ENCODE peak calls at places on chromosome 16, in eight cellular contexts. One of them, this sample, is unnamed.

GRCh38 chr16:83701494-83701893 is 106.3 kb upstream of the HSBP1 start:
- DNase-seq in cardiac fibroblast: peak
- DNase-seq in GM23338: peak
- DNase-seq in omental fat pad: no peak
- DNase-seq in GM06990: no peak
- DNase-seq in cardiac muscle cell: peak
- DNase-seq in psoas muscle: peak
- DNase-seq in astrocyte: no peak
- DNase-seq in this sample: no peak

GRCh38 chr16:27366687-27367462 is 35.1 kb upstream of the IL21R start:
- DNase-seq in cardiac fibroblast: peak
- DNase-seq in GM23338: no peak
- DNase-seq in omental fat pad: no peak
- DNase-seq in GM06990: no peak
- DNase-seq in cardiac muscle cell: no peak
- DNase-seq in psoas muscle: no peak
- DNase-seq in astrocyte: no peak
- DNase-seq in this sample: no peak

GRCh38 chr16:89922477-89922883 is 662 bp upstream of the TUBB3 start:
- DNase-seq in cardiac fibroblast: peak
- DNase-seq in GM23338: peak
- DNase-seq in omental fat pad: peak
- DNase-seq in GM06990: no peak
- DNase-seq in cardiac muscle cell: peak
- DNase-seq in psoas muscle: peak
- DNase-seq in astrocyte: peak
- DNase-seq in this sample: peak

GRCh38 chr16:12551530-12551929 is 252.2 kb downstream of the CPPED1 start:
- DNase-seq in cardiac fibroblast: no peak
- DNase-seq in GM23338: no peak
- DNase-seq in omental fat pad: no peak
- DNase-seq in GM06990: no peak
- DNase-seq in cardiac muscle cell: no peak
- DNase-seq in psoas muscle: no peak
- DNase-seq in astrocyte: no peak
- DNase-seq in this sample: no peak

GRCh38 chr16:814974-815373 is 14.4 kb upstream of the GNG13 start:
- DNase-seq in cardiac fibroblast: peak
- DNase-seq in GM23338: no peak
- DNase-seq in omental fat pad: no peak
- DNase-seq in GM06990: no peak
- DNase-seq in cardiac muscle cell: no peak
- DNase-seq in psoas muscle: no peak
- DNase-seq in astrocyte: peak
- DNase-seq in this sample: peak

GRCh38 chr16:11112723-11113348 is 143.2 kb downstream of the SOCS1 start:
- DNase-seq in cardiac fibroblast: no peak
- DNase-seq in GM23338: no peak
- DNase-seq in omental fat pad: no peak
- DNase-seq in GM06990: no peak
- DNase-seq in cardiac muscle cell: no peak
- DNase-seq in psoas muscle: no peak
- DNase-seq in astrocyte: no peak
- DNase-seq in this sample: no peak

GRCh38 chr16:22191966-22192260 is 14.2 kb upstream of the EEF2K start:
- DNase-seq in cardiac fibroblast: no peak
- DNase-seq in GM23338: no peak
- DNase-seq in omental fat pad: no peak
- DNase-seq in GM06990: no peak
- DNase-seq in cardiac muscle cell: peak
- DNase-seq in psoas muscle: peak
- DNase-seq in astrocyte: no peak
- DNase-seq in this sample: no peak

GRCh38 chr16:27430512-27430911 is 28.5 kb downstream of the IL21R start:
- DNase-seq in cardiac fibroblast: no peak
- DNase-seq in GM23338: no peak
- DNase-seq in omental fat pad: no peak
- DNase-seq in GM06990: no peak
- DNase-seq in cardiac muscle cell: no peak
- DNase-seq in psoas muscle: no peak
- DNase-seq in astrocyte: no peak
- DNase-seq in this sample: no peak

GRCh38 chr16:3868967-3869366 is 11.5 kb downstream of the CREBBP start:
- DNase-seq in cardiac fibroblast: no peak
- DNase-seq in GM23338: no peak
- DNase-seq in omental fat pad: no peak
- DNase-seq in GM06990: no peak
- DNase-seq in cardiac muscle cell: no peak
- DNase-seq in psoas muscle: no peak
- DNase-seq in astrocyte: no peak
- DNase-seq in this sample: no peak

GRCh38 chr16:83233153-83233552 is 574.6 kb upstream of the HSBP1 start:
- DNase-seq in cardiac fibroblast: peak
- DNase-seq in GM23338: no peak
- DNase-seq in omental fat pad: no peak
- DNase-seq in GM06990: no peak
- DNase-seq in cardiac muscle cell: no peak
- DNase-seq in psoas muscle: no peak
- DNase-seq in astrocyte: peak
- DNase-seq in this sample: no peak

GRCh38 chr16:87332150-87332549 is 15.0 kb upstream of the C16orf95 start:
- DNase-seq in cardiac fibroblast: peak
- DNase-seq in GM23338: no peak
- DNase-seq in omental fat pad: no peak
- DNase-seq in GM06990: no peak
- DNase-seq in cardiac muscle cell: no peak
- DNase-seq in psoas muscle: no peak
- DNase-seq in astrocyte: no peak
- DNase-seq in this sample: peak

GRCh38 chr16:89923640-89924297 is 627 bp downstream of the TUBB3 start:
- DNase-seq in cardiac fibroblast: no peak
- DNase-seq in GM23338: peak
- DNase-seq in omental fat pad: no peak
- DNase-seq in GM06990: no peak
- DNase-seq in cardiac muscle cell: no peak
- DNase-seq in psoas muscle: no peak
- DNase-seq in astrocyte: no peak
- DNase-seq in this sample: no peak

DNA sequence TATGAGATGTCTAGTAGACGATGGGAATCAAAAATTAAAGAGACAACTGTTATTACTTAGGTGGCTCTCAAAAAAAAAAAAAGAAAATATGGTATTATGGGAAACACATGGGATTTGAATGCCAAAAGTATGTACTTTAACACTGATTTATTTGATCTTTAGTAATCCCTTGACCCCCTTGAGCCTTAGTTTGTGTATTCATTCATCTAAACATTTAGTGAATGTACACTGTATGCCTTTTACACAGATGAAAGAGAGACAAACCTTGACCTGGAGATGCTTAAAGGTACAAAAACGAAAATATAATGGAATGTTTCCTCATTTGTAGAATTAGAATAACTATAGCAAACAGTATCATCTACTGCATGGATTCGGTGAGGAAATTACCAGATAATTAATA is 38.6 kb upstream of the NETO2 start:
- DNase-seq in cardiac fibroblast: no peak
- DNase-seq in GM23338: no peak
- DNase-seq in omental fat pad: no peak
- DNase-seq in GM06990: no peak
- DNase-seq in cardiac muscle cell: no peak
- DNase-seq in psoas muscle: no peak
- DNase-seq in astrocyte: no peak
- DNase-seq in this sample: no peak
- TF ChIP-seq CTCF in cardiac fibroblast: no peak
- TF ChIP-seq CTCF in GM23338: no peak
- TF ChIP-seq CTCF in omental fat pad: no peak
- TF ChIP-seq CTCF in GM06990: no peak
- TF ChIP-seq CTCF in cardiac muscle cell: no peak
- TF ChIP-seq CTCF in psoas muscle: no peak
- TF ChIP-seq CTCF in astrocyte: no peak
- TF ChIP-seq CTCF in this sample: no peak

DNA sequence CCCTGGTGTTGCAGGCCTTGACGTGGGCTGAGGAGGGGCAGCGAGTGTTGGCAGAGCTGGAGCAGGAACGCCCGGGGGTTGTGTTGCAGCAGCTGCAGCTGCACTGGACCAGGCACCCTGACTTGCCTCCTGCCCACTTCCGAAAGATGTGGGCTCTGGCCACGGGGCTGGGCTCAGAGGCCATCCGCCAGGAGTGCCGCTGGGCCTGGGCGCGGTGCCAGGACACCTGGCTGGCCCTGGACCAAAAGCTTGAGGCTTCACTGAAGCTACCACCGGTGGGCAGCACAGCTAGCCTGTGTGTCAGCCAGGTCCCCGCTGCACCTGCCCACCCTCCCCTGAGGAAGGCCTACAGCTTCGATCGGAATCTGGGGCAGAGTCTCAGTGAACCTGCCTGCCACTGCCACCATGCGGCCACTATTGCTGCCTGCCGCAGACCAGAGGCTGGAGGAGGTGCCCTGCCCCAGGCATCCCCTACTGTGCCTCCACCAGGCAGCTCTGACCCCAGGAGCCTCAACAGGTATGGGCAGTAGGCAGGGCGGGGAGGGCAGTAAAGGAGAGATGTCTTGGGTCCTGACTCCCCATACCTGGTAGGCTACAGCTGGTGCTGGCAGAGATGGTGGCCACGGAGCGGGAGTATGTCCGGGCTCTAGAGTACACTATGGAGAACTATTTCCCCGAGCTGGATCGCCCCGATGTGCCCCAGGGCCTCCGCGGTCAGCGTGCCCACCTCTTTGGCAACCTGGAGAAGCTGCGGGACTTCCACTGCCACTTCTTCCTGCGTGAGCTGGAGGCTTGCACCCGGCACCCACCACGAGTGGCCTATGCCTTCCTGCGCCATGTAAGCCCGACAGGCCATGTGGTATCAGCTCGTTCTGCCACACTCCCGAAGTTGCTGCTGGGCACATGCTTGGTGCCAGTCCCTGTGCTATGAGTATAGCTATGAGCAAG is 5.6 kb downstream of the PLEKHG4 start:
- DNase-seq in cardiac fibroblast: peak
- DNase-seq in GM23338: peak
- DNase-seq in omental fat pad: no peak
- DNase-seq in GM06990: no peak
- DNase-seq in cardiac muscle cell: peak
- DNase-seq in psoas muscle: peak
- DNase-seq in astrocyte: no peak
- DNase-seq in this sample: no peak
- TF ChIP-seq CTCF in cardiac fibroblast: peak
- TF ChIP-seq CTCF in GM23338: peak
- TF ChIP-seq CTCF in omental fat pad: no peak
- TF ChIP-seq CTCF in GM06990: peak
- TF ChIP-seq CTCF in cardiac muscle cell: peak
- TF ChIP-seq CTCF in psoas muscle: peak
- TF ChIP-seq CTCF in astrocyte: peak
- TF ChIP-seq CTCF in this sample: peak

GRCh38 chr16:85704900-85705846 is 16.4 kb upstream of the GINS2 start:
- DNase-seq in cardiac fibroblast: no peak
- DNase-seq in GM23338: no peak
- DNase-seq in omental fat pad: no peak
- DNase-seq in GM06990: no peak
- DNase-seq in cardiac muscle cell: no peak
- DNase-seq in psoas muscle: no peak
- DNase-seq in astrocyte: no peak
- DNase-seq in this sample: no peak
- TF ChIP-seq CTCF in cardiac fibroblast: no peak
- TF ChIP-seq CTCF in GM23338: no peak
- TF ChIP-seq CTCF in omental fat pad: no peak
- TF ChIP-seq CTCF in GM06990: no peak
- TF ChIP-seq CTCF in cardiac muscle cell: no peak
- TF ChIP-seq CTCF in psoas muscle: no peak
- TF ChIP-seq CTCF in astrocyte: no peak
- TF ChIP-seq CTCF in this sample: no peak

DNA sequence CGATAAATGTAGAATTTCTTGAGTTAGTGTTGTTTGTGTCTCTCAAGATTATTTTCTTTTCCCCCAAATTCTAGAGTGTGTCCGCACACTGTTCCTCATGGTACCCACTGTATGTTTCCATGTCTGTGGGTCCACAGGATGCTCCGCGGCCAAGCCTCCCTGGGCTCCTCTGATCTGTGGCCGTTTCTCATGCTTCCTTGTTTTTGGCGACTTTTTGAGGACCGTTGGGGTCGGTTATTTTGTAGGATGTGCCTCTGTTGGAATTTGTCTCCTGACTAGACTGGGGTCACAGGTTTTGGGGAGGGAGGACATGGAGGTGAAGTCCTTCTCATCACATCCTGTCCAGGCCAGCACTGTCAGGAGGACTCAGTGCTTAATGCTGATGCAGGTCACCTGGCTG is 140.0 kb downstream of the LAT start:
- DNase-seq in cardiac fibroblast: no peak
- DNase-seq in GM23338: no peak
- DNase-seq in omental fat pad: no peak
- DNase-seq in GM06990: no peak
- DNase-seq in cardiac muscle cell: no peak
- DNase-seq in psoas muscle: no peak
- DNase-seq in astrocyte: no peak
- DNase-seq in this sample: no peak
- TF ChIP-seq CTCF in cardiac fibroblast: no peak
- TF ChIP-seq CTCF in GM23338: no peak
- TF ChIP-seq CTCF in omental fat pad: no peak
- TF ChIP-seq CTCF in GM06990: no peak
- TF ChIP-seq CTCF in cardiac muscle cell: no peak
- TF ChIP-seq CTCF in psoas muscle: no peak
- TF ChIP-seq CTCF in astrocyte: no peak
- TF ChIP-seq CTCF in this sample: no peak

DNA sequence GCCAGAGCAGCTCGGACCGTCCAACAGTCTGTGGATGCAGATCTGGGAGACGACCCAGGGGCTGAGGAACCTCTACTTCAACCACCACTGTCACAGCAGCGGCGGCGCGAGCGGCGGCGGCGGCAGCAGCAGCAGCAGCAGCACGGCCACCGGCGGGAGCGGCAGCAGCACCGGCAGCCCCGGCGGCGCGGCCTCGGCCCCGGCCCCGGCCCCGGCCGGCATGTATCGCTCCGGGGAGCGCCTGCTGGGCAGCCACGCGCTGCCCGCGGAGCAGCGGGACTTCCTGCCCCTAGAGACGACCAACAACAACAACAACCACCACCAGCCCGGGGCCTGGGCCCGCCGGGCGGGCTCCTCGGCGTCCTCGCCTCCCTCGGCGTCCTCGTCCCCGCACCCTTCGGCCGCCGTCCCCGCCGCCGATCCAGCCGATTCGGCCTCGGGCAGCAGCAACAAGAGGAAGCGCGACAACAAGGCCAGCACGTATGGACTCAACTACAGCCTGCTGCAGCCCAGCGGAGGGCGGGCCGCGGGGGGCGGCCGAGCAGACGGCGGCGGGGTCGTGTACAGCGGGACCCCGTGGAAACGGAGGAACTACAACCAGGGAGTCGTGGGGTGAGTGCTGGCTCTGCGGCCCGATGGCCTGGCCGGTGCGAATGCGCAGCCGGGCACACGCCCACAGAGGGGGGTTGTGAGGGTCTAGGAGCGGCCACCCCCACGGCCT is 702 bp downstream of the TENT4B start:
- DNase-seq in cardiac fibroblast: peak
- DNase-seq in GM23338: peak
- DNase-seq in omental fat pad: no peak
- DNase-seq in GM06990: peak
- DNase-seq in cardiac muscle cell: peak
- DNase-seq in psoas muscle: peak
- DNase-seq in astrocyte: no peak
- DNase-seq in this sample: no peak
- TF ChIP-seq CTCF in cardiac fibroblast: no peak
- TF ChIP-seq CTCF in GM23338: no peak
- TF ChIP-seq CTCF in omental fat pad: no peak
- TF ChIP-seq CTCF in GM06990: no peak
- TF ChIP-seq CTCF in cardiac muscle cell: no peak
- TF ChIP-seq CTCF in psoas muscle: no peak
- TF ChIP-seq CTCF in astrocyte: no peak
- TF ChIP-seq CTCF in this sample: no peak

This sample was measured in HFFc6.